ENCODE peak calls at places on chromosomes 7 and 10, in six cellular contexts. J is spleen, T is bronchial epithelial cell, F is transverse colon, E is fibroblast of the aortic adventitia, Y is GOT3. B is an unnamed sample.

GRCh38 chr10:123994417-123995081 is 98.8 kb downstream of the CHST15 start:
- DNase-seq in Y (peak), F (peak), J (peak), T (peak), E (peak), B (peak)

GRCh38 chr7:14690486-14690885 is 212.1 kb downstream of the DGKB start:
- DNase-seq in E (no peak), J (no peak), T (no peak), Y (no peak), F (no peak), B (no peak)

GRCh38 chr10:72068901-72069446 is 19.4 kb downstream of the SPOCK2 start:
- DNase-seq in E (no peak), Y (no peak), T (no peak), F (no peak), J (peak), B (no peak)

GRCh38 chr7:138975343-138976104 is 5.7 kb downstream of the KIAA1549 start:
- DNase-seq in F (no peak), Y (no peak), E (no peak), J (no peak), T (no peak), B (no peak)

GRCh38 chr10:109780997-109781396 is 142.3 kb downstream of the XPNPEP1 start:
- DNase-seq in Y (no peak), T (no peak), F (no peak), J (no peak), E (no peak), B (no peak)

GRCh38 chr7:117582219-117582704 is 102.4 kb downstream of the CFTR start:
- DNase-seq in E (peak), F (no peak), Y (peak), T (peak), J (no peak), B (no peak)

GRCh38 chr10:101018600-101019439 is 12.1 kb downstream of the PDZD7 start:
- DNase-seq in F (peak), J (peak), T (peak), Y (peak), E (peak), B (no peak)

GRCh38 chr10:94963901-94964300 is 25.4 kb downstream of the CYP2C9 start:
- DNase-seq in T (peak), Y (no peak), F (no peak), J (no peak), E (peak), B (no peak)

GRCh38 chr7:117961235-117961634 is 88.0 kb upstream of the CTTNBP2 start:
- DNase-seq in J (no peak), T (no peak), E (no peak), Y (no peak), F (no peak), B (no peak)

GRCh38 chr10:121268363-121268762 is 329.9 kb downstream of the FGFR2 start:
- DNase-seq in J (no peak), T (no peak), E (no peak), Y (no peak), F (no peak), B (no peak)

GRCh38 chr10:91340613-91341362 is 69.4 kb upstream of the HECTD2 start:
- DNase-seq in F (no peak), J (no peak), Y (peak), E (peak), T (peak), B (peak)

GRCh38 chr10:62618576-62619408 is 185.7 kb upstream of the ADO start:
- DNase-seq in Y (no peak), F (peak), T (no peak), J (peak), E (peak), B (no peak)

GRCh38 chr10:110029448-110029847 is 21.7 kb downstream of the ADD3 start:
- DNase-seq in F (no peak), T (no peak), E (peak), Y (no peak), J (no peak), B (no peak)

GRCh38 chr7:116165717-116166116 is 44.6 kb upstream of the TES start:
- DNase-seq in J (no peak), F (no peak), E (no peak), Y (no peak), T (no peak), B (no peak)

GRCh38 chr10:58064714-58065528 is 202.8 kb downstream of the IPMK start:
- DNase-seq in J (no peak), F (no peak), E (peak), T (peak), Y (no peak), B (no peak)

GRCh38 chr10:21929070-21929469 is 74.5 kb downstream of the DNAJC1 start:
- DNase-seq in F (no peak), J (no peak), E (no peak), Y (no peak), T (peak), B (no peak)

GRCh38 chr10:77919713-77920108 is 6.8 kb downstream of the DLG5 start:
- DNase-seq in T (peak), J (no peak), Y (no peak), F (no peak), E (no peak), B (no peak)

GRCh38 chr10:131630772-131631258 is 270.0 kb upstream of the PPP2R2D start:
- DNase-seq in T (no peak), F (no peak), Y (no peak), J (no peak), E (no peak), B (no peak)

GRCh38 chr10:87545783-87546182 is 41.1 kb downstream of the MINPP1 start:
- DNase-seq in J (no peak), T (no peak), Y (no peak), E (peak), F (no peak), B (no peak)

GRCh38 chr10:129877773-129878371 is 86.2 kb downstream of the EBF3 start:
- DNase-seq in F (no peak), E (peak), J (no peak), T (no peak), Y (no peak), B (no peak)

GRCh38 chr7:17441557-17441956 is 143.1 kb downstream of the AHR start:
- DNase-seq in E (peak), Y (no peak), F (no peak), J (no peak), T (no peak), B (no peak)

GRCh38 chr7:22240904-22241571 is 115.9 kb downstream of the RAPGEF5 start:
- DNase-seq in F (no peak), Y (no peak), J (no peak), E (no peak), T (no peak), B (no peak)

GRCh38 chr10:1660386-1660785 is 76.9 kb downstream of the ADARB2 start:
- DNase-seq in T (no peak), E (no peak), F (no peak), Y (no peak), J (no peak), B (no peak)

GRCh38 chr7:99006739-99007424 is 128.6 kb downstream of the TRRAP start:
- DNase-seq in Y (no peak), F (no peak), J (no peak), T (no peak), E (no peak), B (no peak)

GRCh38 chr7:20330176-20330796 is 414 bp upstream of the ITGB8 start:
- DNase-seq in T (peak), E (peak), Y (peak), J (peak), F (peak), B (peak)

GRCh38 chr10:77332256-77332655 is 305.4 kb downstream of the KCNMA1 start:
- DNase-seq in F (no peak), T (no peak), E (no peak), Y (no peak), J (no peak), B (no peak)